ENCODE peak calls at places on chromosomes 6 and 20, in four cellular contexts. L is psoas muscle, O is HL-60, B is mesendoderm. G is an unnamed sample.

GRCh38 chr20:37673429-37673828 is 20.4 kb upstream of the CTNNBL1 start:
- DNase-seq in B (peak), L (no peak), O (no peak), G (no peak)

GRCh38 chr6:89454300-89454699 is 21.3 kb downstream of the ANKRD6 start:
- DNase-seq in O (no peak), L (no peak), B (no peak), G (no peak)

GRCh38 chr20:61661583-61661982 is 404.1 kb downstream of the TAF4 start:
- DNase-seq in L (no peak), O (no peak), B (no peak), G (no peak)

GRCh38 chr6:127554435-127555006 is 22.5 kb upstream of the C6orf58 start:
- DNase-seq in O (no peak), L (no peak), B (peak), G (peak)

GRCh38 chr6:144064402-144064830 is 31.0 kb downstream of the SF3B5 start:
- DNase-seq in L (peak), B (peak), O (no peak), G (peak)

GRCh38 chr6:139371421-139372253 is 2.8 kb downstream of the CITED2 start:
- DNase-seq in L (no peak), B (no peak), O (no peak), G (peak)

GRCh38 chr6:149118737-149119653 is 198.5 kb upstream of the TAB2 start:
- DNase-seq in L (no peak), O (no peak), B (no peak), G (no peak)

GRCh38 chr20:59650418-59650817 is 46.1 kb downstream of the PHACTR3 start:
- DNase-seq in B (no peak), L (no peak), O (no peak), G (no peak)

GRCh38 chr6:74578339-74578738 is 627.5 kb downstream of the COL12A1 start:
- DNase-seq in O (no peak), L (no peak), B (no peak), G (peak)

GRCh38 chr20:1987826-1988225 is 6.0 kb downstream of the PDYN start:
- DNase-seq in L (no peak), O (no peak), B (no peak), G (no peak)

GRCh38 chr6:167736486-167737204 is 90.1 kb upstream of the AFDN start:
- DNase-seq in O (no peak), L (no peak), B (no peak), G (no peak)

GRCh38 chr20:58271596-58272460 is 37.7 kb upstream of the RAB22A start:
- DNase-seq in B (no peak), L (no peak), O (no peak), G (peak)

GRCh38 chr6:111129003-111129402 is 41.7 kb downstream of the SLC16A10 start:
- DNase-seq in L (peak), O (no peak), B (no peak), G (peak)

GRCh38 chr6:55445648-55446204 is 118.5 kb downstream of the GFRAL start:
- DNase-seq in B (peak), O (no peak), L (no peak), G (peak)

GRCh38 chr20:9974324-9974723 is 60.5 kb upstream of the ANKEF1 start:
- DNase-seq in L (no peak), B (peak), O (no peak), G (no peak)

GRCh38 chr20:44153636-44154043 is 33.3 kb downstream of the JPH2 start:
- DNase-seq in B (peak), O (no peak), L (no peak), G (no peak)

GRCh38 chr20:63232235-63233060 is 3.3 kb upstream of the BIRC7 start:
- DNase-seq in O (no peak), B (peak), L (no peak), G (no peak)

GRCh38 chr6:154302111-154302752 is 54.4 kb downstream of the IPCEF1 start:
- DNase-seq in B (no peak), O (peak), L (no peak), G (peak)

GRCh38 chr6:73004817-73005216 is 220.5 kb downstream of the KHDC1L start:
- DNase-seq in B (no peak), O (no peak), L (no peak), G (no peak)

GRCh38 chr20:60808701-60809100 is 443.4 kb upstream of the CDH4 start:
- DNase-seq in O (no peak), B (no peak), L (no peak), G (no peak)

GRCh38 chr6:87697581-87698552 is 4.2 kb downstream of the AKIRIN2 start:
- DNase-seq in L (no peak), B (no peak), O (no peak), G (peak)

GRCh38 chr20:1769491-1769890 is 111.9 kb upstream of the SIRPG start:
- DNase-seq in O (no peak), B (no peak), L (no peak), G (no peak)

GRCh38 chr6:47047479-47048411 is 5.6 kb upstream of the ADGRF1 start:
- DNase-seq in L (no peak), O (peak), B (peak), G (peak)

GRCh38 chr6:106167105-106167814 is 81.1 kb downstream of the PRDM1 start:
- DNase-seq in L (no peak), O (no peak), B (no peak), G (no peak)

GRCh38 chr6:3804981-3805380 is 44.2 kb upstream of the FAM50B start:
- DNase-seq in B (no peak), L (no peak), O (no peak), G (no peak)

GRCh38 chr6:30890646-30891449 is 6.5 kb downstream of the DDR1 start:
- DNase-seq in B (no peak), L (no peak), O (no peak), G (no peak)

GRCh38 chr6:104483225-104483834 is 376.4 kb downstream of the HACE1 start:
- DNase-seq in L (no peak), B (peak), O (no peak), G (peak)

GRCh38 chr6:144305985-144306384 is 20.9 kb downstream of the UTRN start:
- DNase-seq in L (no peak), B (no peak), O (no peak), G (no peak)

GRCh38 chr6:26025894-26026832 is 61.1 kb upstream of the HFE start:
- DNase-seq in L (peak), B (peak), O (peak), G (peak)

GRCh38 chr6:123898669-123899068 is 95.0 kb downstream of the NKAIN2 start:
- DNase-seq in O (no peak), L (no peak), B (no peak), G (no peak)
- H3K27ac ChIP-seq in O (no peak), L (no peak), B (no peak), G (no peak)

DNA sequence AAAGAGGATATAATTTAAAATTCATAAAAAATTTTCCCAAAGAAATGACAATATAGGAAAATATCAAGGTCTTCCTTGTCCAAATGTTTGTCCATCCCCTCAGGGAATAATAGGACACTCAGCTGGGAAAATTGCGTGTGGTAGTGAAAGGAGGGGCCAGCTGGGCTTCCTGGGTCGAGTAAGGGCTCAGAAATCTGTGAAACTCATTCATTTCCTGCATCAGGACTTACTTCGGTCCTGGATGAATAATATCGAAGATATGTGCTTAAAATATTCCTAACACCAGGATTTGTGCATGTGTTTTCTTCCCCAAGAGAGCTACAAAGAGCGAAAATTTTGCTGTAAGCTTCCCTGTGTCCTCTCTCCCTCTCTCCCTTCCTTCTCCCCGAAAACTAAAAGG is 118.2 kb upstream of the GJE1 start:
- DNase-seq in L (no peak), O (no peak), B (no peak), G (peak)
- H3K27ac ChIP-seq in L (no peak), O (no peak), B (peak), G (no peak)

GRCh38 chr6:6676910-6677441 is 88.5 kb downstream of the LY86 start:
- DNase-seq in O (peak), B (peak), L (peak), G (peak)
- H3K27ac ChIP-seq in O (peak), B (no peak), L (no peak), G (peak)

DNA sequence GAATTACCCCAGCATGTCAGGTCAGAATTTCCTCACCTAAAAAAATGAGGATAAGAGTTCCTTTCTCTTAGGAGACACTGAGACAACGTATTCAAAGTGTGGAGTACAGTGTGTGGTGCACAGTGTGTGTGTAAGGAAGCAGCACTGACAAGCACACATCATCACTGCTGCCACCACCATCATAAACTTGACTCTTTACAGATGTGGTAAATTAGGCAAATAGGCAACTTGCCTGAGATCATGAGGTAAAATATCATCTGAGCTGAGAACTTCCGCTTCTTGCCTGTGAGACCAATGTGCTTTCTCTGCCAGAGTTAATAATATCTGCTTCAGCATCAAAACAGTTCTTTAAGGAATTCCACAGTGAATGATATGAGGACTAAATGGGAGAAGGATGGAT is 52.7 kb downstream of the LYRM4 start:
- DNase-seq in B (no peak), O (peak), L (no peak), G (no peak)
- H3K27ac ChIP-seq in B (no peak), O (no peak), L (no peak), G (no peak)